ENCODE peak calls at places on chromosome 18, in nine cellular contexts. L is A549, T is lower lobe of right lung, Q is psoas muscle, J is A673, N is heart left ventricle, I is cardiac muscle cell, D is fibroblast of lung, V is pancreas. X is an unnamed sample.

GRCh38 chr18:77113361-77114069 is 19.1 kb downstream of the MBP start:
- DNase-seq in V (no peak), L (no peak), J (no peak), I (no peak), T (no peak), D (no peak), Q (no peak), N (peak; percentile 45), X (no peak)

GRCh38 chr18:27546991-27547390 is 361.9 kb upstream of the CHST9 start:
- DNase-seq in L (no peak), D (no peak), V (no peak), J (no peak), I (no peak), T (no peak), N (no peak), Q (no peak), X (no peak)

GRCh38 chr18:43961713-43962112 is 684.4 kb upstream of the SYT4 start:
- DNase-seq in D (no peak), Q (no peak), I (no peak), L (no peak), N (no peak), V (no peak), J (no peak), T (no peak), X (no peak)

GRCh38 chr18:32576296-32576916 is 105.7 kb upstream of the GAREM1 start:
- DNase-seq in V (no peak), D (peak; percentile 20), I (peak; percentile 39), L (no peak), J (peak; percentile 53), T (no peak), N (no peak), Q (no peak), X (no peak)

GRCh38 chr18:10038268-10038667 is 124.5 kb downstream of the VAPA start:
- DNase-seq in N (no peak), V (no peak), L (no peak), T (no peak), D (no peak), J (no peak), I (no peak), Q (no peak), X (no peak)

GRCh38 chr18:23982154-23983071 is 32.1 kb upstream of the TTC39C start:
- DNase-seq in I (peak; percentile 81), V (no peak), N (no peak), Q (peak; percentile 76), J (no peak), D (peak; percentile 76), T (no peak), L (peak; percentile 19), X (peak; percentile 53)

GRCh38 chr18:70337139-70337972 is 48.5 kb downstream of the SOCS6 start:
- DNase-seq in J (peak; percentile 63), L (peak; percentile 59), Q (peak; percentile 20), I (peak; percentile 76), N (no peak), V (no peak), D (peak; percentile 88), T (no peak), X (peak; percentile 49)

GRCh38 chr18:8959551-8960135 is 142.9 kb upstream of the NDUFV2 start:
- DNase-seq in J (no peak), V (no peak), Q (no peak), N (no peak), I (no peak), L (no peak), T (no peak), D (no peak), X (no peak)

GRCh38 chr18:73288813-73289212 is 421.0 kb upstream of the NETO1 start:
- DNase-seq in V (no peak), L (no peak), N (no peak), T (no peak), Q (no peak), J (no peak), I (no peak), D (no peak), X (no peak)

GRCh38 chr18:12291690-12292089 is 16.4 kb upstream of the TUBB6 start:
- DNase-seq in L (no peak), J (no peak), Q (no peak), T (no peak), I (no peak), N (peak; percentile 20), D (no peak), V (no peak), X (no peak)

DNA sequence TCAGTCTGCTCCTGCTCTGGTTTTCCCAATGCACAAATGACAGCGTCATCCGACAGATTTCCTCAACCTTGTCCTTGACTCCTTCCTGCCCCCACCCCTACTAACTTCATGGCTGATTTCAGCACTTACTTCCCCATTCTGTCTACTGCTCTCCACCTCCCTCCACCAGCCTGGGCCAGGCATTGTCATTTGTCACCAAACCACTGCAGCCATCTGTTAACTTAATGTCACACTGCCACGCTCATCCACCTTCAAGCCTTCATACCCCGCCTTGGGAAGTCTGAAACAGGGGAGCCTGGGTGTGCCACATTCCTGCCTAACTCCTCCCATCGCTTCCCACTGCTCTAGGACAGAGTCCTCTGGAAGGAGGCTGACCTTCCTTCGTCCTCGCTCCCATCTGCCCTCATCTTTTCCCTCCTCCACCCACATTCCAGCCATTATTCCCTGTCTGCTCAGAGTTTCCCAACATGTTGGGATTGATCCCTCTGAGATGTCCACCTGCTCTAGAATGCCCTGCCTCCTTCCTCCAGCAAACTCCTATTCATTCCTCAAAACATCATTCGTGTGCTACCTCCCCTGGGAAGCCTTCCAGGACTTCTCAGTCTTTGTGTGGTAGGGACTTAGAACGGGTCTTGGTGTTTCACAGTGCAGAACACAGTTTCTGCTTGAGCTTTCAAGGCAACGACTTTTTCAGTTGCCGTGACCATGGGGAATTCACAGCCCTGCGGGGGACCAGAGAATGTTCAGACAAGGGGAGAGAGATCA is 42.2 kb upstream of the SMAD7 start:
- DNase-seq in I (no peak), D (no peak), N (peak; percentile 61), Q (no peak), V (no peak), L (no peak), T (peak; percentile 62), J (no peak), X (no peak)
- H3K4me1 ChIP-seq in I (peaks cover 52% of the 10 kb centered on the region), D (peaks cover 47% of the 10 kb centered on the region), N (peaks cover 38% of the 10 kb centered on the region), Q (peaks cover 16% of the 10 kb centered on the region), V (no peaks in the 10 kb centered on the region), L (peaks cover 85% of the 10 kb centered on the region), T (peaks cover 40% of the 10 kb centered on the region), J (peaks cover 12% of the 10 kb centered on the region), X (peaks cover 23% of the 10 kb centered on the region)

DNA sequence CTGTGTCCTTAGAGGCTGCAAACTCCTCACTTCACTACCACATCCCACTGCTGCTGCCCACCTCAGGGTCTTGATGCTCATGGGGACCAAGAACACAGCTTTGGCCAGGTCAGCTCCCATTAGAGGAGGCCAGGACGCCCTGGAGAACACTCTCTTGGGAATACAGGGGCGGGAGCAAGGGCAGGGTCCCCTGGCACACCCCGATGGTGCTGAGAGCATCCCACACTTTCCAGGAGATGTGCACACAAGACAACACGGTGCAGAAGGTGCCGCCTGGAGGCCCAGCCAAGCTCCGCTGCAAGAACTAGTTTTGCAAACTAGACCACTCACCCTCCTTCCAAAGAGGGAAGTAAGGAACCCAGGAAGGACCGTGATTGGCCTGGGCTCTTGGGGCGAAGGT is 304.4 kb upstream of the SALL3 start:
- DNase-seq in V (no peak), D (no peak), Q (no peak), L (no peak), J (no peak), T (no peak), N (no peak), I (no peak), X (no peak)
- H3K9me3 ChIP-seq in V (no peaks in the 10 kb centered on the region), D (no peaks in the 10 kb centered on the region), Q (no peaks in the 10 kb centered on the region), L (no peaks in the 10 kb centered on the region), J (no peaks in the 10 kb centered on the region), T (no peaks in the 10 kb centered on the region), N (no peaks in the 10 kb centered on the region), I (no peaks in the 10 kb centered on the region), X (no peaks in the 10 kb centered on the region)

DNA sequence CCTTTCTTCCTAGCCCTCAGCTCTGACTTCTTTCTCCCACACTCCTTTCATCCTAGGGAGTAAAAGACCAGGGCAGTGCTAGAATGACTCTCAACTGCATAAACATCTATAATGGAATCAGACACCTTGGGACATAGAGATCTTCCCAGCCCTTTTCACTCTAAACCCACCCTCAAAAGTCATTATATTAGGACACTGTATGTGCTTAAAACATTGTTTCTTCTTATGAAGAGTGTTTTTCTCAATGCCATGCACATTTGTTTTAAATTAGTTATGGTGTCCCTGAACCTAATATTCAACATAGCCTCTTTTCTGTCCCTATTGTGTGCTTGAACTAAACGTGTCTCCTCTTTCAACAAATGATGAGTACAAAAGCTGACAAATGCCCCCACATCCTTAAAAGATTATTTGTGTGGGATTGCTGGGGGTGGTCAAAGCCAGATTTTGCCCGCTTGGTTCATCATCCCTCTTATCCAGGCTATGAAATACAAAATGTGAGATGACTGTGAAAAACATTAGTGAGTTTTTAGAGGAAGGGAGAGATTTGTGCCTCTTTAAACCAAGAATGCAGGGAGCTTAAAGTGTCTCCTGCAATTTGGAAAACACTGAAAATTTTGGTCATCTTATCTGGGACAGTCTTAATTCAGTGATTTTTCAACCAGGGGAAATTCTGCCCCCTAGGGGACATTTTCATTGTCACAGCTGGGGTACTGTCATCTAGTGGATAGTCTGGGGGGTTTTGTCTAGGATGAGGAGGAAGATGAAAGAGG is 29.0 kb downstream of the SERPINB5 start:
- DNase-seq in N (no peak), T (no peak), L (peak; percentile 44), Q (no peak), J (peak; percentile 79), D (peak; percentile 18), V (no peak), I (peak; percentile 27), X (no peak)
- TF ChIP-seq CTCF in N (peak; percentile 48), T (peak; percentile 53), L (peak; percentile 47), Q (peak; percentile 15), J (peak; percentile 83), D (peak; percentile 60), V (peak; percentile 18), I (peak; percentile 61), X (peak; percentile 17)

GRCh38 chr18:62778976-62779869 is 63.9 kb downstream of the PHLPP1 start:
- DNase-seq in N (no peak), L (no peak), D (no peak), I (no peak), T (no peak), Q (no peak), V (no peak), J (no peak), X (no peak)

GRCh38 chr18:62784966-62785413 is 69.6 kb downstream of the PHLPP1 start:
- DNase-seq in J (peak; percentile 85), D (peak; percentile 38), I (peak; percentile 64), N (no peak), V (no peak), L (no peak), Q (peak; percentile 15), T (no peak), X (peak; percentile 26)

GRCh38 chr18:62784338-62784965 is 69.1 kb downstream of the PHLPP1 start:
- DNase-seq in V (no peak), J (peak; percentile 33), D (peak; percentile 46), L (no peak), Q (no peak), I (peak; percentile 64), T (no peak), N (no peak), X (no peak)

GRCh38 chr18:62781262-62781661 is 65.9 kb downstream of the PHLPP1 start:
- DNase-seq in N (no peak), V (no peak), T (no peak), I (no peak), J (no peak), D (no peak), Q (no peak), L (no peak), X (no peak)

DNA sequence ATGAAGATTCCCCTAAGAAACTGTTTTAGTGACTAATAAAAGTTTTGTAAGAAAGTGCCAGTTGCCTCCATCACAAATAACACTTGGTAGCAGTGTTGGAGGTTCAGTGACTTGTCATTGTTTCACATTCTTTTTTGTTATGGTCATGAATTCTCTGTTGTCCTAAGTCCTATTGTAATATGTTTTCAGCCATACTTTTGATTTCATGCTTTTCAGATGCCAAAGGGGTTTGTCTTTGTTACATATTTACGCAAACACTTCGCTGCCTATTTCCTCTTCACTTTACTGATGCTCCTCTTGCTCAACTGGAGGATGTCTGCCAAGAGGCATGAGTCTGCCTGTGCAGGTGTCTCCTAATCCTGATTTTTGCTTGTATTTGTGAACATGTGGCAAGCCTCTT is 66.6 kb downstream of the PHLPP1 start:
- DNase-seq in J (no peak), D (peak; percentile 74), V (no peak), I (peak; percentile 79), Q (peak; percentile 23), L (no peak), T (no peak), N (no peak), X (no peak)
- H3K4me1 ChIP-seq in J (peaks cover 25% of the 10 kb centered on the region), D (peaks cover 13% of the 10 kb centered on the region), V (peaks cover 11% of the 10 kb centered on the region), I (peaks cover 18% of the 10 kb centered on the region), Q (peaks cover 12% of the 10 kb centered on the region), L (peaks cover 76% of the 10 kb centered on the region), T (peaks cover 16% of the 10 kb centered on the region), N (peaks cover 6% of the 10 kb centered on the region), X (no peaks in the 10 kb centered on the region)